ENCODE peak calls at places on chromosomes 4 and X, in eight cellular contexts. W is occipital lobe; C is colonic mucosa; B is activated T-cell treated with anti-CD3 and anti-CD28 coated beads for 24 hours; T is activated CD4-positive, alpha-beta T cell treated with anti-CD3 and anti-CD28 coated beads for 1 hour; Z is stomach; N is Jurkat, Clone E6-1; L is T-helper 17 cell. O is an unnamed sample.

GRCh38 chr4:5976431-5976830 is 41.8 kb downstream of the C4orf50 start:
- DNase-seq in W (no peak), C (no peak), B (no peak), T (no peak), Z (no peak), N (no peak), L (no peak), O (no peak)

GRCh38 chrX:39625810-39626209 is 471.9 kb downstream of the BCOR start:
- DNase-seq in W (no peak), C (no peak), B (no peak), T (no peak), Z (no peak), N (no peak), L (no peak), O (no peak)

GRCh38 chr4:140947507-140947906 is 185.8 kb downstream of the RNF150 start:
- DNase-seq in W (no peak), C (no peak), B (no peak), T (no peak), Z (no peak), N (no peak), L (no peak), O (no peak)

GRCh38 chrX:78624884-78625283 is 34.2 kb downstream of the RTL3 start:
- DNase-seq in W (no peak), C (no peak), B (no peak), T (no peak), Z (no peak), N (no peak), L (no peak), O (no peak)

GRCh38 chr4:184096561-184097239 is 121.0 kb downstream of the ENPP6 start:
- DNase-seq in W (no peak), C (no peak), B (no peak), T (no peak), Z (no peak), N (no peak), L (no peak), O (peak; percentile 49)

GRCh38 chr4:121034010-121034409 is 38.3 kb downstream of the NDNF start:
- DNase-seq in W (no peak), C (peak; percentile 29), B (no peak), T (no peak), Z (no peak), N (no peak), L (no peak), O (no peak)

GRCh38 chrX:136823175-136823574 is 42.4 kb upstream of the ARHGEF6 start:
- DNase-seq in W (no peak), C (no peak), B (no peak), T (no peak), Z (no peak), N (no peak), L (no peak), O (peak; percentile 54)

GRCh38 chr4:4426511-4427477 is 39.9 kb downstream of the NSG1 start:
- DNase-seq in W (no peak), C (no peak), B (no peak), T (no peak), Z (no peak), N (no peak), L (no peak), O (no peak)

GRCh38 chr4:174292473-174292872 is 8.8 kb downstream of the CEP44 start:
- DNase-seq in W (no peak), C (no peak), B (no peak), T (no peak), Z (no peak), N (no peak), L (no peak), O (no peak)

GRCh38 chr4:108425988-108426387 is 194.4 kb upstream of the RPL34 start:
- DNase-seq in W (no peak), C (no peak), B (no peak), T (no peak), Z (no peak), N (no peak), L (no peak), O (peak; percentile 94)

GRCh38 chr4:74431113-74431826 is 13.7 kb upstream of the AREG start:
- DNase-seq in W (no peak), C (no peak), B (no peak), T (no peak), Z (no peak), N (no peak), L (no peak), O (no peak)

GRCh38 chr4:182886768-182887167 is 30.4 kb downstream of the DCTD start:
- DNase-seq in W (no peak), C (no peak), B (no peak), T (no peak), Z (no peak), N (no peak), L (no peak), O (no peak)

O was measured in IMR-90.